ENCODE peak calls at places on chromosome 10, in eight cellular contexts. One of them, this sample, is unnamed.

GRCh38 chr10:81018898-81019890 is 481.5 kb downstream of the SH2D4B start:
- DNase-seq in breast epithelium: no peak
- DNase-seq in Caco-2: peak
- DNase-seq in heart left ventricle: no peak
- DNase-seq in stomach: no peak
- DNase-seq in RWPE1: peak
- DNase-seq in GM12865: peak
- DNase-seq in GM10248: peak
- DNase-seq in this sample: no peak

GRCh38 chr10:100660945-100661344 is 84.4 kb upstream of the PAX2 start:
- DNase-seq in breast epithelium: no peak
- DNase-seq in Caco-2: no peak
- DNase-seq in heart left ventricle: no peak
- DNase-seq in stomach: no peak
- DNase-seq in RWPE1: peak
- DNase-seq in GM12865: no peak
- DNase-seq in GM10248: no peak
- DNase-seq in this sample: no peak

GRCh38 chr10:10209152-10209551 is 808.5 kb upstream of the CELF2 start:
- DNase-seq in breast epithelium: no peak
- DNase-seq in Caco-2: no peak
- DNase-seq in heart left ventricle: no peak
- DNase-seq in stomach: no peak
- DNase-seq in RWPE1: no peak
- DNase-seq in GM12865: peak
- DNase-seq in GM10248: no peak
- DNase-seq in this sample: peak

GRCh38 chr10:34282186-34282585 is 532.9 kb downstream of the PARD3 start:
- DNase-seq in breast epithelium: no peak
- DNase-seq in Caco-2: no peak
- DNase-seq in heart left ventricle: no peak
- DNase-seq in stomach: no peak
- DNase-seq in RWPE1: no peak
- DNase-seq in GM12865: no peak
- DNase-seq in GM10248: no peak
- DNase-seq in this sample: no peak

GRCh38 chr10:3919676-3920308 is 134.8 kb upstream of the KLF6 start:
- DNase-seq in breast epithelium: no peak
- DNase-seq in Caco-2: no peak
- DNase-seq in heart left ventricle: no peak
- DNase-seq in stomach: no peak
- DNase-seq in RWPE1: no peak
- DNase-seq in GM12865: no peak
- DNase-seq in GM10248: no peak
- DNase-seq in this sample: no peak

GRCh38 chr10:80289451-80290287 is at the start of gene MAT1A:
- DNase-seq in breast epithelium: no peak
- DNase-seq in Caco-2: peak
- DNase-seq in heart left ventricle: no peak
- DNase-seq in stomach: no peak
- DNase-seq in RWPE1: no peak
- DNase-seq in GM12865: no peak
- DNase-seq in GM10248: no peak
- DNase-seq in this sample: no peak

GRCh38 chr10:96743988-96744585 is 23.8 kb upstream of the PIK3AP1 start:
- DNase-seq in breast epithelium: no peak
- DNase-seq in Caco-2: no peak
- DNase-seq in heart left ventricle: no peak
- DNase-seq in stomach: no peak
- DNase-seq in RWPE1: no peak
- DNase-seq in GM12865: peak
- DNase-seq in GM10248: no peak
- DNase-seq in this sample: no peak

GRCh38 chr10:25501912-25502311 is 327.1 kb downstream of the GPR158 start:
- DNase-seq in breast epithelium: no peak
- DNase-seq in Caco-2: no peak
- DNase-seq in heart left ventricle: no peak
- DNase-seq in stomach: no peak
- DNase-seq in RWPE1: no peak
- DNase-seq in GM12865: no peak
- DNase-seq in GM10248: no peak
- DNase-seq in this sample: no peak

GRCh38 chr10:58179238-58179637 is 88.5 kb downstream of the IPMK start:
- DNase-seq in breast epithelium: no peak
- DNase-seq in Caco-2: no peak
- DNase-seq in heart left ventricle: no peak
- DNase-seq in stomach: no peak
- DNase-seq in RWPE1: no peak
- DNase-seq in GM12865: no peak
- DNase-seq in GM10248: no peak
- DNase-seq in this sample: no peak

GRCh38 chr10:96402417-96403305 is 43.9 kb upstream of the OPALIN start:
- DNase-seq in breast epithelium: no peak
- DNase-seq in Caco-2: peak
- DNase-seq in heart left ventricle: no peak
- DNase-seq in stomach: no peak
- DNase-seq in RWPE1: no peak
- DNase-seq in GM12865: no peak
- DNase-seq in GM10248: no peak
- DNase-seq in this sample: no peak

GRCh38 chr10:70909326-70909935 is 21.1 kb upstream of the PCBD1 start:
- DNase-seq in breast epithelium: no peak
- DNase-seq in Caco-2: peak
- DNase-seq in heart left ventricle: peak
- DNase-seq in stomach: no peak
- DNase-seq in RWPE1: no peak
- DNase-seq in GM12865: no peak
- DNase-seq in GM10248: no peak
- DNase-seq in this sample: no peak

GRCh38 chr10:97010695-97011206 is 175.0 kb downstream of the SLIT1 start:
- DNase-seq in breast epithelium: no peak
- DNase-seq in Caco-2: no peak
- DNase-seq in heart left ventricle: no peak
- DNase-seq in stomach: no peak
- DNase-seq in RWPE1: no peak
- DNase-seq in GM12865: no peak
- DNase-seq in GM10248: no peak
- DNase-seq in this sample: no peak

DNA sequence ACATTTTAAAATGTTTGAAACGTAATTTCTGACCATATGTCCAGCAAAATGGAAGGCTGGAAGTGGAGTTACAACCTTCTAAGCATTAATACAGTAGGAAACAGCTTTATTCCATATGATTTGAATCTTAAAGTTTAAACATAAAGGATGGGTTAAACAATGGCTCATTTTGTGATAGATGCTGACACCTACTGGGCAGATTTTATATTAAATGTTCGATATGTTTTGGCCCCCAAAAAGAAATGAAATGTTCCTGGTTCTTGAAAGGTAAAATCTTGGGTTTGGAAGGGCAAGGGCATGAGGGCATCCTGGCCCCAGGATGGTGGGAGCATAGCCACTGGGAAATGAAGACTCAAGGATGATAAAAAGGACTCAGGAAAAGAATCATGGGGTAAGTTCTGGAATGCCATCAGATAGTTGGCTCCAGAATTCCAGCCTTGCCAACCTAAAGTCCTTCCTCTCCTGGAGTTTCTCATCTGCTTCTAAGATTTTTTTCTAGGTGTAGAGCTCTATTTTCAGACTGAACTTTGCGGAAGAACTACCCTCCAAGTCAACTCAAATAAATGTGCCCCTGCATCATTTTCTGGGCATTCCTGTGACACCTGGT is 34.6 kb upstream of the SLC35G1 start:
- DNase-seq in breast epithelium: no peak
- DNase-seq in Caco-2: no peak
- DNase-seq in heart left ventricle: no peak
- DNase-seq in stomach: no peak
- DNase-seq in RWPE1: peak
- DNase-seq in GM12865: peak
- DNase-seq in GM10248: no peak
- DNase-seq in this sample: no peak
- TF ChIP-seq CTCF in breast epithelium: no peak
- TF ChIP-seq CTCF in Caco-2: peak
- TF ChIP-seq CTCF in heart left ventricle: peak
- TF ChIP-seq CTCF in stomach: no peak
- TF ChIP-seq CTCF in RWPE1: peak
- TF ChIP-seq CTCF in GM12865: peak
- TF ChIP-seq CTCF in GM10248: peak
- TF ChIP-seq CTCF in this sample: peak

DNA sequence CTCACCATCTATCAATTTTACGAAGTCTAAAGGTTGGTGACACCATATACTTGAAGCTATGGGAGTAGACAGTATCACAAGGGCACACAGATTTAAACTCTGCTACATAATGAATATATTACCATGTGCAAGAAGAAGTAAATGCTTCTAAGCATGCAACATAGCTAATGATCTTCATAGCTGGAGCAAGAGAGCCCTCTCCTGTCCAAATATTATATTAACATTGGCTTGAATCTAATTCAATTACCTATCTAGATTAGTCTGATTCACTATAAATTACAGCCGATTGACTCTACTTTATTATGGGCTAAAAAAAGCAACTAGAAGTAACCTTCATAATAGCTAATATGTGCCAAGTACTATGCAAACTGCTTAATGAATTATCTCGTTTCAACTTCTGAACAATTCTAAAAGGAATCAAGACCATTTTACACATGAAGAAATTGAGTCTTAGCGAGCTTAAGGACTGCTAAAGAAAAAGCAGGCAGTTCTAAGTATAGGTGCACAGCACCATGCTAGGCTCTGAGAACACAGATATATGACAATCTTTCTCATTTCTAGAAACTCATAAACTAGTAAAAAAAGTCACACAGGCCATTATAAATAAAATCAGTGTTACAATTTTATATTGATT is 21.9 kb downstream of the FRA10AC1 start:
- DNase-seq in breast epithelium: no peak
- DNase-seq in Caco-2: no peak
- DNase-seq in heart left ventricle: no peak
- DNase-seq in stomach: no peak
- DNase-seq in RWPE1: peak
- DNase-seq in GM12865: peak
- DNase-seq in GM10248: no peak
- DNase-seq in this sample: no peak
- TF ChIP-seq CTCF in breast epithelium: no peak
- TF ChIP-seq CTCF in Caco-2: peak
- TF ChIP-seq CTCF in heart left ventricle: peak
- TF ChIP-seq CTCF in stomach: peak
- TF ChIP-seq CTCF in RWPE1: peak
- TF ChIP-seq CTCF in GM12865: peak
- TF ChIP-seq CTCF in GM10248: peak
- TF ChIP-seq CTCF in this sample: peak

DNA sequence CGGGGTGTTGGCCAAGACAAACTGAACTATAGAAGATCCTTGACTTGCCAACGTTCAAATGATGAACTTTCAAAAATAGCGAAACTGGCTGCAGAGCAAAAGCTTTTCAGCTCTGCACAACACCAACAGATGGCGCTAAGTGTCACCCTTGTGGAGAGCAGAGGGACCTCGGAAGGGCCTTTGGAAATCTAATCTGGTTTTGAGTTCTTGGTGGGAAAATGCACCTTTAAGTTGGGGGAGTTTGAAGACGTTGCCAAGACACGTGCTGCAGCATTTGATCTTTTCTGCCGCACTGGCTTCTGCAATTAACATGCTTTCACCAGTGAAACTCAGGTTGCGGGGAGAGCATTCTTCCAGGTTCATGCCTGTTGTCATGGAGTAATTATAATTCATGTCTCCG is 26.3 kb upstream of the WDR11 start:
- DNase-seq in breast epithelium: no peak
- DNase-seq in Caco-2: peak
- DNase-seq in heart left ventricle: no peak
- DNase-seq in stomach: no peak
- DNase-seq in RWPE1: peak
- DNase-seq in GM12865: peak
- DNase-seq in GM10248: peak
- DNase-seq in this sample: no peak
- TF ChIP-seq CTCF in breast epithelium: no peak
- TF ChIP-seq CTCF in Caco-2: peak
- TF ChIP-seq CTCF in heart left ventricle: no peak
- TF ChIP-seq CTCF in stomach: peak
- TF ChIP-seq CTCF in RWPE1: peak
- TF ChIP-seq CTCF in GM12865: peak
- TF ChIP-seq CTCF in GM10248: peak
- TF ChIP-seq CTCF in this sample: peak

GRCh38 chr10:108691126-108691525 is 1232.2 kb downstream of the XPNPEP1 start:
- DNase-seq in breast epithelium: no peak
- DNase-seq in Caco-2: no peak
- DNase-seq in heart left ventricle: no peak
- DNase-seq in stomach: no peak
- DNase-seq in RWPE1: no peak
- DNase-seq in GM12865: no peak
- DNase-seq in GM10248: no peak
- DNase-seq in this sample: no peak
- TF ChIP-seq CTCF in breast epithelium: no peak
- TF ChIP-seq CTCF in Caco-2: no peak
- TF ChIP-seq CTCF in heart left ventricle: no peak
- TF ChIP-seq CTCF in stomach: no peak
- TF ChIP-seq CTCF in RWPE1: no peak
- TF ChIP-seq CTCF in GM12865: peak
- TF ChIP-seq CTCF in GM10248: no peak
- TF ChIP-seq CTCF in this sample: no peak

GRCh38 chr10:127587668-127588395 is 38.7 kb downstream of the NPS start:
- DNase-seq in breast epithelium: no peak
- DNase-seq in Caco-2: no peak
- DNase-seq in heart left ventricle: no peak
- DNase-seq in stomach: no peak
- DNase-seq in RWPE1: no peak
- DNase-seq in GM12865: no peak
- DNase-seq in GM10248: no peak
- DNase-seq in this sample: no peak
- TF ChIP-seq CTCF in breast epithelium: no peak
- TF ChIP-seq CTCF in Caco-2: no peak
- TF ChIP-seq CTCF in heart left ventricle: no peak
- TF ChIP-seq CTCF in stomach: no peak
- TF ChIP-seq CTCF in RWPE1: no peak
- TF ChIP-seq CTCF in GM12865: no peak
- TF ChIP-seq CTCF in GM10248: no peak
- TF ChIP-seq CTCF in this sample: no peak

GRCh38 chr10:59287587-59287986 is 74.8 kb downstream of the FAM13C start:
- DNase-seq in breast epithelium: no peak
- DNase-seq in Caco-2: no peak
- DNase-seq in heart left ventricle: no peak
- DNase-seq in stomach: no peak
- DNase-seq in RWPE1: no peak
- DNase-seq in GM12865: no peak
- DNase-seq in GM10248: no peak
- DNase-seq in this sample: no peak

GRCh38 chr10:59289809-59290208 is 72.5 kb downstream of the FAM13C start:
- DNase-seq in breast epithelium: no peak
- DNase-seq in Caco-2: no peak
- DNase-seq in heart left ventricle: no peak
- DNase-seq in stomach: no peak
- DNase-seq in RWPE1: no peak
- DNase-seq in GM12865: no peak
- DNase-seq in GM10248: no peak
- DNase-seq in this sample: no peak

GRCh38 chr10:59285073-59285472 is 77.3 kb downstream of the FAM13C start:
- DNase-seq in breast epithelium: no peak
- DNase-seq in Caco-2: no peak
- DNase-seq in heart left ventricle: no peak
- DNase-seq in stomach: no peak
- DNase-seq in RWPE1: no peak
- DNase-seq in GM12865: no peak
- DNase-seq in GM10248: no peak
- DNase-seq in this sample: no peak

GRCh38 chr10:59285848-59286247 is 76.5 kb downstream of the FAM13C start:
- DNase-seq in breast epithelium: no peak
- DNase-seq in Caco-2: no peak
- DNase-seq in heart left ventricle: no peak
- DNase-seq in stomach: no peak
- DNase-seq in RWPE1: no peak
- DNase-seq in GM12865: no peak
- DNase-seq in GM10248: no peak
- DNase-seq in this sample: no peak

GRCh38 chr10:59290448-59290847 is 71.9 kb downstream of the FAM13C start:
- DNase-seq in breast epithelium: no peak
- DNase-seq in Caco-2: no peak
- DNase-seq in heart left ventricle: no peak
- DNase-seq in stomach: no peak
- DNase-seq in RWPE1: no peak
- DNase-seq in GM12865: peak
- DNase-seq in GM10248: no peak
- DNase-seq in this sample: no peak
- TF ChIP-seq CTCF in breast epithelium: no peak
- TF ChIP-seq CTCF in Caco-2: peak
- TF ChIP-seq CTCF in heart left ventricle: no peak
- TF ChIP-seq CTCF in stomach: no peak
- TF ChIP-seq CTCF in RWPE1: no peak
- TF ChIP-seq CTCF in GM12865: peak
- TF ChIP-seq CTCF in GM10248: no peak
- TF ChIP-seq CTCF in this sample: peak